ENCODE peak calls at places on chromosomes 7 and 10, in six cellular contexts. Q is heart left ventricle; S is foreskin fibroblast; X is astrocyte; J is CD4-positive, alpha-beta T cell; L is chondrocyte. P is an unnamed sample.

GRCh38 chr7:106329408-106329807 is 44.6 kb upstream of the NAMPT start:
- DNase-seq in S (peak), Q (no peak), L (no peak), X (peak), J (no peak), P (no peak)

GRCh38 chr10:123160311-123160980 is 6.2 kb downstream of the BUB3 start:
- DNase-seq in L (no peak), Q (no peak), J (no peak), X (no peak), S (no peak), P (no peak)

GRCh38 chr10:119355930-119356329 is 148.6 kb downstream of the GRK5 start:
- DNase-seq in Q (no peak), L (no peak), X (no peak), S (no peak), J (no peak), P (no peak)

GRCh38 chr10:119469325-119469707 is 73.2 kb downstream of the RGS10 start:
- DNase-seq in X (no peak), L (peak), J (no peak), S (no peak), Q (no peak), P (no peak)

GRCh38 chr7:28957822-28958234 is 302 bp downstream of the TRIL start:
- DNase-seq in S (peak), X (no peak), L (no peak), J (no peak), Q (no peak), P (no peak)

GRCh38 chr10:130044067-130045061 is 66.3 kb downstream of the C10orf143 start:
- DNase-seq in X (no peak), Q (no peak), L (no peak), J (no peak), S (no peak), P (no peak)

GRCh38 chr7:92250603-92251002 is 4.8 kb downstream of the ANKIB1 start:
- DNase-seq in J (no peak), L (no peak), X (no peak), Q (no peak), S (no peak), P (no peak)

GRCh38 chr7:135282621-135283295 is 49.1 kb downstream of the STRA8 start:
- DNase-seq in J (peak), Q (no peak), X (peak), S (no peak), L (no peak), P (no peak)

GRCh38 chr10:95290446-95290800 is 380 bp downstream of the PDLIM1 start:
- DNase-seq in S (no peak), J (no peak), L (no peak), Q (no peak), X (no peak), P (no peak)

GRCh38 chr10:117685431-117685830 is 142.9 kb downstream of the EMX2 start:
- DNase-seq in X (no peak), L (no peak), J (no peak), S (no peak), Q (no peak), P (no peak)

GRCh38 chr10:21020545-21020944 is 123.4 kb upstream of the NEBL start:
- DNase-seq in Q (peak), S (peak), J (no peak), L (no peak), X (no peak), P (no peak)

GRCh38 chr7:112459645-112460044 is 9.4 kb downstream of the IFRD1 start:
- DNase-seq in Q (no peak), L (no peak), X (no peak), S (no peak), J (no peak), P (no peak)

GRCh38 chr7:138705122-138705521 is 4.0 kb upstream of the SVOPL start:
- DNase-seq in S (no peak), X (no peak), L (no peak), J (no peak), Q (no peak), P (no peak)

GRCh38 chr10:105797234-105797890 is 1156.3 kb downstream of the SORCS3 start:
- DNase-seq in J (no peak), X (no peak), Q (no peak), L (no peak), S (peak), P (no peak)

GRCh38 chr10:110311357-110311949 is 6.7 kb upstream of the SMNDC1 start:
- DNase-seq in L (no peak), S (peak), J (peak), Q (peak), X (peak), P (no peak)

GRCh38 chr7:44955733-44956132 is 23.1 kb downstream of the MYO1G start:
- DNase-seq in Q (no peak), X (no peak), S (no peak), J (no peak), L (no peak), P (no peak)

GRCh38 chr7:138665669-138666140 is 35.5 kb downstream of the SVOPL start:
- DNase-seq in J (no peak), S (no peak), L (no peak), X (no peak), Q (no peak), P (no peak)

GRCh38 chr10:48656241-48656921 is 28.3 kb upstream of the WDFY4 start:
- DNase-seq in Q (peak), S (peak), X (peak), L (no peak), J (peak), P (peak)

GRCh38 chr7:45216181-45216580 is 58.6 kb downstream of the RAMP3 start:
- DNase-seq in X (no peak), S (no peak), Q (no peak), J (no peak), L (no peak), P (no peak)

GRCh38 chr10:120110196-120110595 is 217.7 kb downstream of the SEC23IP start:
- DNase-seq in Q (no peak), L (no peak), J (no peak), S (no peak), X (no peak), P (no peak)

GRCh38 chr7:106770191-106770590 is 94.9 kb upstream of the PIK3CG start:
- DNase-seq in L (no peak), X (peak), J (no peak), Q (no peak), S (peak), P (no peak)

GRCh38 chr7:23298141-23298851 is 843 bp upstream of the MALSU1 start:
- DNase-seq in J (no peak), S (peak), X (peak), Q (no peak), L (no peak), P (no peak)

GRCh38 chr10:101817542-101818118 is 614 bp downstream of the OGA start:
- DNase-seq in X (peak), J (no peak), Q (peak), S (peak), L (peak), P (peak)

GRCh38 chr7:38306136-38306535 is 32.7 kb upstream of the TARP start:
- DNase-seq in S (no peak), X (peak), J (no peak), Q (no peak), L (no peak), P (no peak)

GRCh38 chr7:127938588-127938987 is 92.6 kb downstream of the LRRC4 start:
- DNase-seq in X (peak), L (no peak), S (peak), J (no peak), Q (no peak), P (no peak)

GRCh38 chr10:118974951-118975350 is 54.6 kb upstream of the NANOS1 start:
- DNase-seq in L (no peak), S (no peak), J (no peak), Q (no peak), X (no peak), P (no peak)

DNA sequence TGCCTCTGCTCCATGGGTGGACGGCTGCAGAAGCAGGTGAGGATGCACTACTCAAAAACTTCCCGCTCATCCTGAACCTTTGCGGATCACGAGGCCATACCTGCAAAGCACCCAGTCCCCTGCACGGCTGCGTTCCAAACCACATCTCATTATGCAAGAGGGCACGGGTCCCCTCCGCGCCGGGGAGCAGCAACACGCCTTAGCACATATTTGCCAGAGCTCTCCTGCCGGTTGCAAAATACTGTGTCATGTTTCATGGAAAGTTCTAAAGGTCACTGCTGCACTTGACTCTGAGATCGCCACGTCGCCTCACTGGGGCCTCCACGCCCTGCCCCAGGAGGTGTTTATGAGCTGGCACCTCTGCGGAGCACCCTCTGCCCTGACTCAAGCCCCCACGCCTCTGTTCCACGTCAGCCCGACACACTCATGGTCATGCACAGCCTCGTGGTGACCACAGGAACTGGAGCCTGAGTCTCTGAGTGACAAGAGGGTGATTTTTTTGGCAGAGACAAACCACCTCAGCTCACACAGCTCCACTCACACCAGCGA is 131.8 kb downstream of the PRKAG2 start:
- DNase-seq in S (peak), X (peak), L (peak), Q (peak), J (no peak), P (no peak)
- TF ChIP-seq CTCF in S (no peak), X (peak), L (peak), Q (no peak), J (no peak), P (no peak)

DNA sequence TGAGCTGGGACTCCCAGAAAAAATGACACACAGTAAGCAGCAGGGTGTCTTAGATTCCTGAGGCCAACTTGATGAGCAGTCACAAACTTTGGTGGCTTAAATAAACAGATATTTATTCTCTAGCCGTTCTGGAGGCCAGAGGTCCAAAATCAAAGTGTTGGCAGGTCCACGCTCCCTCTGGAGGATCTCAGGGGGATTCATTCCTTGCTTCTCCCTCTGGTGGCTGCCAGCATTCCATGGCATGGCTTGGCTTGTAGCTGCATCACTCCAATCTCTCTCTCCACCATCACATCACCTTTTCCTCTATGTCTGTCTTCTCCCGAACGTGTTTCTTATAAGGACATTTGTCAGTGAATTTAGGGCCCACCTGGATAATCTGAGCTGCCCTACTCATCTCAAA is 98.4 kb downstream of the OSBPL3 start:
- DNase-seq in X (no peak), L (no peak), S (no peak), J (no peak), Q (no peak), P (no peak)
- TF ChIP-seq CTCF in X (peak), L (peak), S (peak), J (no peak), Q (no peak), P (no peak)

GRCh38 chr10:103980246-103980906 is 13.4 kb downstream of the SLK start:
- DNase-seq in S (no peak), X (no peak), J (no peak), Q (no peak), L (no peak), P (no peak)

GRCh38 chr10:103983367-103983911 is 16.5 kb downstream of the SLK start:
- DNase-seq in X (no peak), J (no peak), S (no peak), Q (no peak), L (no peak), P (no peak)

GRCh38 chr10:103985726-103986125 is 18.8 kb downstream of the SLK start:
- DNase-seq in X (no peak), J (no peak), L (no peak), Q (no peak), S (peak), P (no peak)

GRCh38 chr10:103979530-103979929 is 12.6 kb downstream of the SLK start:
- DNase-seq in S (no peak), L (no peak), J (no peak), X (no peak), Q (no peak), P (no peak)

DNA sequence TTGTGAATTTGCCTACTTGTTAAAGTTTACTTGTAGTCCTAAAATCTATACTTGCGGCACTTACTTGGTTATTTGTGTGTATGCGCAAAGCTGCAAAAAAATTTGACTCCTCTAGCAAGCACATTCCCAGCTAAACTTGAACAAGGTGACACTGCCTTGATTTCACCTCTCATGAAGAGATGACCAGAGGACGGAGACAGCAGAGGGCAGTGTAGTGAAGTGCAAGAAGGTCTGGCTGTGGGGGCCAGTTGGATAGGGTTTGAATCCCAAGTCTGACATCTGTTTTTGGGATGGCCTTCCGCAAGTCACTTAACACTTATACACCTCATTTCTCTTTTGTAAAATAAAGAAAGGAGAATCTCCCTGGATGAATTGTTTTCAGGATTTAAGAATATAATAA is 15.7 kb downstream of the SLK start:
- DNase-seq in S (peak), L (no peak), X (no peak), Q (no peak), J (no peak), P (no peak)
- TF ChIP-seq CTCF in S (peak), L (peak), X (no peak), Q (peak), J (no peak), P (no peak)

GRCh38 chr7:97495487-97495886 is 236.4 kb upstream of the TAC1 start:
- DNase-seq in Q (no peak), J (no peak), L (no peak), X (no peak), S (no peak), P (no peak)
- TF ChIP-seq CTCF in Q (no peak), J (no peak), L (no peak), X (no peak), S (no peak), P (no peak)

DNA sequence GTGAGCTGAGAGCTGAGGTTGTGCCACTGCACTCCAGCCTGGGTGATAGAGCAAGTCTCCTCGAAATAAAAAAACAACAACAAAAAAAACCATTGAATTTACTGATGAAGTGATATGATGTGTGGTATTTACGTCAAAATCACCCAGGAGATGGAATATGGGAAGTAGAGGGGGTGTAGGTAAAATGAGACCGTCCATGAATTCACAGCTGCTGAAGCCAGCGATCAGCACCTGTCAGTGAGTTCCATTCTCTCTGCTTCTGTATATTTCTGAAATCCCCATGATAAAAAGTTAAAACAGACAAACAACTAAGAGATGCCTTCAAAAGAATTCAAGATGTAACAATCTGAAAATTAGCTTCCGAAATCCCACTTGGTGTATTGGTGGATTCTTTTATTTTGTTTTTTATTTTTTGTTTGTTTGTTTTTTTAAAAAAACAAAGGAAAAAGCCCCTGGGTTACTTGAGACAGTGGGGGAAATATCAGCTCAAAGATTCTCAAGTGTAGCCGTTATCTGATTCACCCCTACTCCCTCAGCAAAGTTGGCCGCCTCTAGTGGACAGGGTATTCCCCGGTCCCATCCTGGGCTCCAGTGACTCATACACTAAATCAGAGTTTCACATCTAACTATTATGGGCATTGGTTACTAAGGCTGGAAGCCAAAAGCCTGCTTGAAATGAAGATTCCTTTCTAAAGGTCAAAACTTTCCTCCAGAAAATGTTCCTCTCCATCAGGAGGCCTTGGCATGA is 76.4 kb downstream of the MAP3K8 start:
- DNase-seq in Q (no peak), X (peak), S (peak), J (no peak), L (no peak), P (no peak)
- TF ChIP-seq CTCF in Q (no peak), X (peak), S (peak), J (no peak), L (peak), P (no peak)

P was measured in omental fat pad.